ENCODE peak calls at places on chromosomes 16 and 17, in seven cellular contexts. Q, X, M, K, C, R and P are unnamed samples.
A peak's percentile ranks its signal among the peaks of the same experiment; 100 is the strongest.

GRCh38 chr17:64115871-64116534 is 13.9 kb downstream of the ERN1 start:
- DNase-seq in Q (peak; percentile 46), X (peak; percentile 92), M (peak; percentile 80), K (no peak), C (no peak), R (no peak), P (peak; percentile 69)

GRCh38 chr17:66691644-66692500 is 143.0 kb upstream of the CACNG5 start:
- DNase-seq in Q (no peak), X (no peak), M (no peak), K (no peak), C (no peak), R (no peak), P (peak; percentile 62)

GRCh38 chr17:65785109-65785508 is 223.7 kb upstream of the AXIN2 start:
- DNase-seq in Q (peak; percentile 95), X (peak; percentile 86), M (peak; percentile 97), K (no peak), C (no peak), R (no peak), P (peak; percentile 91)

GRCh38 chr16:55809386-55809785 is 23.5 kb downstream of the CES1 start:
- DNase-seq in Q (no peak), X (no peak), M (no peak), K (no peak), C (no peak), R (no peak), P (no peak)

GRCh38 chr17:46978489-46979022 is 497 bp downstream of the RPRML start:
- DNase-seq in Q (no peak), X (no peak), M (no peak), K (no peak), C (no peak), R (peak; percentile 60), P (peak; percentile 30)

GRCh38 chr16:2977440-2977839 is 2.8 kb downstream of the PKMYT1 start:
- DNase-seq in Q (no peak), X (no peak), M (no peak), K (no peak), C (no peak), R (no peak), P (no peak)

GRCh38 chr17:68511254-68511670 is 968 bp upstream of the PRKAR1A start:
- DNase-seq in Q (no peak), X (no peak), M (no peak), K (no peak), C (no peak), R (no peak), P (no peak)

GRCh38 chr17:81865733-81866439 is 5.3 kb downstream of the ARHGDIA start:
- DNase-seq in Q (no peak), X (peak; percentile 37), M (peak; percentile 20), K (no peak), C (no peak), R (no peak), P (no peak)

GRCh38 chr17:17924857-17925250 is 47.3 kb downstream of the TOM1L2 start:
- DNase-seq in Q (no peak), X (no peak), M (no peak), K (no peak), C (no peak), R (no peak), P (no peak)

GRCh38 chr16:20741555-20742285 is at the start of gene THUMPD1:
- DNase-seq in Q (peak; percentile 68), X (peak; percentile 98), M (peak; percentile 94), K (peak; percentile 88), C (peak; percentile 97), R (peak; percentile 95), P (peak; percentile 94)
- TF ChIP-seq CTCF in Q (peak; percentile 37), X (peak; percentile 35), M (peak; percentile 35), K (no peak), C (no peak), R (peak; percentile 30), P (no peak)

GRCh38 chr16:66427871-66428681 is 981 bp downstream of the BEAN1 start:
- DNase-seq in Q (no peak), X (no peak), M (no peak), K (no peak), C (no peak), R (peak; percentile 58), P (no peak)
- H3K4me3 ChIP-seq in Q (no peak overlapping the region), X (peak overlapping the region; percentile 19), M (peak overlapping the region; percentile 24), K (peak overlapping the region; percentile 33), C (peak overlapping the region; percentile 70), R (peak overlapping the region; percentile 64), P (peak overlapping the region; percentile 31)

GRCh38 chr16:13938480-13938879 is 18.5 kb downstream of the ERCC4 start:
- DNase-seq in Q (no peak), X (no peak), M (no peak), K (no peak), C (no peak), R (no peak), P (no peak)

GRCh38 chr16:13937411-13937810 is 17.5 kb downstream of the ERCC4 start:
- DNase-seq in Q (no peak), X (no peak), M (no peak), K (no peak), C (no peak), R (no peak), P (no peak)

GRCh38 chr16:13936596-13937081 is 16.7 kb downstream of the ERCC4 start:
- DNase-seq in Q (no peak), X (peak; percentile 80), M (peak; percentile 75), K (no peak), C (no peak), R (no peak), P (peak; percentile 77)

GRCh38 chr16:13931845-13932244 is 11.9 kb downstream of the ERCC4 start:
- DNase-seq in Q (no peak), X (no peak), M (no peak), K (no peak), C (no peak), R (no peak), P (no peak)

GRCh38 chr16:13935408-13935807 is 15.5 kb downstream of the ERCC4 start:
- DNase-seq in Q (no peak), X (no peak), M (no peak), K (no peak), C (no peak), R (peak; percentile 66), P (no peak)
- TF ChIP-seq CTCF in Q (peak; percentile 51), X (peak; percentile 47), M (peak; percentile 39), K (peak; percentile 96), C (peak; percentile 50), R (peak; percentile 95), P (peak; percentile 46)

DNA sequence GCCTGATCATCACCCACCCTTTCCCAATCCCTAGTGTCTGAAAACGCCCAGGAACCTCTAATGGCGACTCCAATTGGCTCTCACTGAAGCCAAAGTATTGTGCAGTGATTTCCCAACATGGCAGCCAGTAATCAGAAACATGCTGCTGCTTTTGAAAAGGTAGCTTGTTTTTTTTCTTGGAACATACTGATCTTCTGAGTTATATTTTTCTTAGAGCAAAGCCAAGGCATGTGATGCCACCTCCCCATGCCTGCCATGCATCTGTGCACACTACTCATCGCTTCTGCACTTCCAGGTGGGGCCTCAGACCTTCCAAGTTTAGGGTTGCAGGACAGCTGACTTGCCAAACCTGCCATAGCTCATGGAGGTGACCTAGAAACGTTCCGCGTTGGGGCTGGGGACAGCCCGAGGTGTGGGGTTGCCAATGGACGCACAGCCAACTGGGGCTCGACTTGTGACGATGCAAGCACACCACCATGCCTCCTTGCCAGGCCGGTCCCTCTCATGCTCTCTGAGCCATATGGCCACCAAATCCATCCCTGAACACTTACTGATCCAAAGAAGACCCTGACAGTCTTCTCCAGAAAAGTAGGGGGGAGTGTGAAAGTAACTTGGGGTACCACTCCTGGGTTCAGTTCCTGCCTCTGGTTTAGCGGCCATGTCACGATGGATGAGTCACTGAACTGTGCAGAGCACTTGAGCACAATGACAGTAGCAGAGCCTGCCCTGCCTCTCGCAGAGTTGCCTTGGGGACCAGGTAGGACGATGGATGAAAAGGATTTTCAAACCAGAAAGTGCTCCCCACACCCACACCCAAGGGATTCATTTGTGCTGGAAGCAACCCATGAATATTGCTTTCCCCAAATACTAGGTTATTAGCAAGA is 155.7 kb downstream of the CCDC182 start:
- DNase-seq in Q (no peak), X (peak; percentile 14), M (peak; percentile 51), K (no peak), C (no peak), R (no peak), P (peak; percentile 64)
- H3K4me3 ChIP-seq in Q (no peak overlapping the region), X (no peak overlapping the region), M (no peak overlapping the region), K (no peak overlapping the region), C (no peak overlapping the region), R (no peak overlapping the region), P (no peak overlapping the region)

GRCh38 chr17:3308603-3309002 is 10.4 kb upstream of the OR3A1 start:
- DNase-seq in Q (no peak), X (no peak), M (no peak), K (no peak), C (no peak), R (no peak), P (no peak)
- TF ChIP-seq CTCF in Q (no peak), X (no peak), M (no peak), K (peak; percentile 1), C (no peak), R (no peak), P (no peak)

GRCh38 chr16:17467923-17468540 is 2.7 kb downstream of the XYLT1 start:
- DNase-seq in Q (no peak), X (no peak), M (peak; percentile 76), K (no peak), C (peak; percentile 54), R (peak; percentile 84), P (no peak)
- H3K4me3 ChIP-seq in Q (peak overlapping the region; percentile 73), X (no peak overlapping the region), M (peak overlapping the region; percentile 86), K (no peak overlapping the region), C (no peak overlapping the region), R (no peak overlapping the region), P (peak overlapping the region; percentile 84)

DNA sequence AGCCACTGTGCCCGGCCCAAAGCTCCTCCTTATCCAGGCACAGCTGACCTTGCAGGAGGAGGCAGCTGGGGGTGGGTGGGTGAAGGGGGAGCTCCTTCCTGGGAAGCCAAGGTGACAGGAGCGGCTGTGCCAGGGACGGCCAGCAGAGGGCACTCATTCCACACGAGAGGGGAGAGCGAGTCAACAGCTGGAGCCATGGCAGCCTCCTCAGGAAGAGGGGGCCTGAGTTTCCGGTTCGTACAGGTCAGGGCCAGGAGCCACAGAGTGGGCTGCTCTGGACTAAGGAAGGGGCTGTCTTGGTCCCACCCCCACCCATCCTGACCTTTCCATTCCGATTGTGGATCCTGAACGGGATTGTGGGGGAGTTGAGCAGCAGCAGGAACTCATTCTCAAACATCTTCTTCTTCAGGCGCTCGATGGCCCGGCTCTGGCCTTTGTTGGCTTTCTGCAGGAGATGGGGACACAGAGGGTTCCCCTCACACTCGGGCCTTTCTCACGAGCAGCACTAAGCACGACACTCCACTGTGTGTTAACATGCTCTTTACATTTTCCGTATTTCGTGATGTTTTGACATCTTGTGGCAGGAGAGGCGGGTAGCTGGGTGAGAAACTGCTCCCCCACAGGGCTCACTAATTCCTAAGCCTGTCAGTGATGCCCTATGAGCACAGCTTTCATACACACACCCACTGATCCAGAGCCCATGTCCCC is 61.6 kb downstream of the TIMM22 start:
- DNase-seq in Q (no peak), X (peak; percentile 65), M (peak; percentile 24), K (no peak), C (peak; percentile 55), R (peak; percentile 29), P (peak; percentile 56)
- TF ChIP-seq CTCF in Q (peak; percentile 41), X (peak; percentile 60), M (peak; percentile 37), K (peak; percentile 70), C (peak; percentile 74), R (peak; percentile 37), P (peak; percentile 11)

GRCh38 chr17:77145209-77145608 is 4.4 kb downstream of the SEC14L1 start:
- DNase-seq in Q (no peak), X (no peak), M (no peak), K (no peak), C (no peak), R (no peak), P (no peak)
- H3K4me3 ChIP-seq in Q (no peak overlapping the region), X (no peak overlapping the region), M (no peak overlapping the region), K (no peak overlapping the region), C (peak overlapping the region; percentile 84), R (no peak overlapping the region), P (no peak overlapping the region)